ENCODE peak calls at places on chromosomes 7 and 10, in seven cellular contexts. C is left ventricle myocardium inferior; G is IMR-90; J is Caco-2; N is neuronal stem cell; Z is CD8-positive, alpha-beta memory T cell; O is tibial artery. S is an unnamed sample.

GRCh38 chr7:128025380-128025779 is 5.9 kb downstream of the LRRC4 start:
- DNase-seq in C (no peak), G (peak; percentile 56), J (no peak), N (no peak), Z (no peak), O (no peak), S (no peak)

GRCh38 chr10:78459639-78460037 is 426.0 kb downstream of the RPS24 start:
- DNase-seq in C (no peak), G (no peak), J (no peak), N (no peak), Z (no peak), O (peak; percentile 56), S (no peak)

GRCh38 chr10:132516771-132517725 is 20.5 kb upstream of the INPP5A start:
- DNase-seq in C (peak; percentile 94), G (peak; percentile 96), J (peak; percentile 89), N (peak; percentile 51), Z (no peak), O (peak; percentile 99), S (no peak)

GRCh38 chr7:38518516-38518915 is 112.7 kb downstream of the AMPH start:
- DNase-seq in C (no peak), G (peak; percentile 41), J (no peak), N (no peak), Z (no peak), O (no peak), S (no peak)

GRCh38 chr10:17386021-17386420 is 68.4 kb downstream of the ST8SIA6 start:
- DNase-seq in C (no peak), G (no peak), J (no peak), N (no peak), Z (no peak), O (no peak), S (no peak)

GRCh38 chr7:36047254-36047653 is 105.8 kb upstream of the EEPD1 start:
- DNase-seq in C (no peak), G (no peak), J (no peak), N (no peak), Z (no peak), O (no peak), S (no peak)

GRCh38 chr7:83648464-83649241 is at the start of gene SEMA3E:
- DNase-seq in C (no peak), G (peak; percentile 35), J (no peak), N (peak; percentile 33), Z (no peak), O (no peak), S (no peak)

GRCh38 chr10:61964949-61965693 is 63.6 kb downstream of the ARID5B start:
- DNase-seq in C (no peak), G (no peak), J (no peak), N (no peak), Z (no peak), O (no peak), S (no peak)

GRCh38 chr10:88232978-88233537 is 350.1 kb downstream of the RNLS start:
- DNase-seq in C (no peak), G (no peak), J (no peak), N (peak; percentile 45), Z (no peak), O (no peak), S (no peak)

GRCh38 chr10:3936422-3937040 is 151.5 kb upstream of the KLF6 start:
- DNase-seq in C (no peak), G (no peak), J (no peak), N (no peak), Z (no peak), O (no peak), S (no peak)

GRCh38 chr7:139943391-139943790 is 114.3 kb downstream of the TBXAS1 start:
- DNase-seq in C (no peak), G (no peak), J (no peak), N (no peak), Z (no peak), O (no peak), S (no peak)

GRCh38 chr7:106279425-106280182 is 5.2 kb downstream of the NAMPT start:
- DNase-seq in C (no peak), G (no peak), J (no peak), N (no peak), Z (no peak), O (no peak), S (no peak)

GRCh38 chr7:139681463-139681755 is 96.4 kb downstream of the HIPK2 start:
- DNase-seq in C (no peak), G (no peak), J (no peak), N (no peak), Z (no peak), O (no peak), S (no peak)

GRCh38 chr7:30038182-30038980 is 10.2 kb downstream of the PLEKHA8 start:
- DNase-seq in C (no peak), G (peak; percentile 48), J (no peak), N (no peak), Z (no peak), O (no peak), S (no peak)

GRCh38 chr7:44867073-44867990 is 18.0 kb downstream of the PURB start:
- DNase-seq in C (no peak), G (peak; percentile 91), J (no peak), N (no peak), Z (no peak), O (no peak), S (no peak)

GRCh38 chr10:14588084-14588937 is 186.4 kb downstream of the FAM107B start:
- DNase-seq in C (no peak), G (peak; percentile 100), J (peak; percentile 70), N (no peak), Z (no peak), O (peak; percentile 82), S (no peak)

GRCh38 chr7:50818324-50818723 is 35.6 kb upstream of the GRB10 start:
- DNase-seq in C (no peak), G (no peak), J (no peak), N (no peak), Z (no peak), O (peak; percentile 28), S (no peak)

GRCh38 chr7:80819503-80819902 is 99.3 kb downstream of the SEMA3C start:
- DNase-seq in C (no peak), G (no peak), J (no peak), N (no peak), Z (no peak), O (no peak), S (no peak)

GRCh38 chr10:575312-576129 is 113.9 kb downstream of the DIP2C start:
- DNase-seq in C (no peak), G (no peak), J (no peak), N (no peak), Z (no peak), O (no peak), S (no peak)

GRCh38 chr10:22372298-22372697 is 27.0 kb downstream of the SPAG6 start:
- DNase-seq in C (no peak), G (no peak), J (no peak), N (no peak), Z (no peak), O (no peak), S (no peak)

GRCh38 chr7:43758029-43758860 is at the start of gene BLVRA:
- DNase-seq in C (peak; percentile 76), G (peak; percentile 18), J (peak; percentile 64), N (peak; percentile 61), Z (peak; percentile 62), O (peak; percentile 86), S (peak; percentile 61)

DNA sequence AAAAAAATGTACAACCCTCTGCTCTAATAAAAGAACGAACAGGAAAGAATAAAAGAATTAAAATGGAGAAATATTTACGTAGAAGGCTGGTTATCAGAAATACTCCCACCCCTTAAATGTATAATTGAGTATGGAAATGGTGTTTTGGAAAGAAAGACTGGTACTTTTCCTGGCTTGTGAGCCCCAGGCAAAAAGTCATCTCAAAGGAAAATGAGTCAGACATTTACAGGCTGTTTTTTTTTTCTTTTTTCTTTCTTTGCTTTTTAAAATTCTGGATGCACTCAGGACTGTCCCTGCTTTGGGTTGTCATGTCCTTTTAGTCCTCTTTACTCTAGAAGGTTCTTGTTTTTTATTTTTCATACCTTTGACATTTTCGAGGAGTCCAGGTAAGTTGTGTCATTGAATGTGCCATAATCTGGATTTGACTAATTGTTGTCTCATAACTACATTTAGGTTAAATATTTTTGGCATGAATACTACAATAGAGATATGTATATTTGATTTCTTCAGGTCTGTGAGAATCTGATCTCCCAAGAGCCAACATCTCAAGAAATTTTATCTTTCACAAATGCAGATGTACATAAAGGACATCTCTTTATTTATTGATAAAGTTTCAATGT is 313.0 kb upstream of the GLI3 start:
- DNase-seq in C (no peak), G (no peak), J (no peak), N (no peak), Z (no peak), O (no peak), S (no peak)
- H3K9me3 ChIP-seq in C (peaks cover 34% of the 10 kb centered on the region), G (no peaks in the 10 kb centered on the region), J (peaks cover 14% of the 10 kb centered on the region), N (peaks cover 11% of the 10 kb centered on the region), Z (no peaks in the 10 kb centered on the region), O (peaks cover 4% of the 10 kb centered on the region), S (no peaks in the 10 kb centered on the region)

GRCh38 chr7:25994433-25994988 is 157.5 kb upstream of the NFE2L3 start:
- DNase-seq in C (no peak), G (no peak), J (no peak), N (no peak), Z (no peak), O (no peak), S (no peak)
- H3K9me3 ChIP-seq in C (no peaks in the 10 kb centered on the region), G (no peaks in the 10 kb centered on the region), J (no peaks in the 10 kb centered on the region), N (no peaks in the 10 kb centered on the region), Z (no peaks in the 10 kb centered on the region), O (no peaks in the 10 kb centered on the region), S (no peaks in the 10 kb centered on the region)

GRCh38 chr10:128432423-128432822 is 306.2 kb upstream of the MKI67 start:
- DNase-seq in C (no peak), G (no peak), J (no peak), N (no peak), Z (no peak), O (no peak), S (no peak)
- H3K9me3 ChIP-seq in C (no peaks in the 10 kb centered on the region), G (peaks cover 42% of the 10 kb centered on the region), J (no peaks in the 10 kb centered on the region), N (no peaks in the 10 kb centered on the region), Z (no peaks in the 10 kb centered on the region), O (no peaks in the 10 kb centered on the region), S (no peaks in the 10 kb centered on the region)

DNA sequence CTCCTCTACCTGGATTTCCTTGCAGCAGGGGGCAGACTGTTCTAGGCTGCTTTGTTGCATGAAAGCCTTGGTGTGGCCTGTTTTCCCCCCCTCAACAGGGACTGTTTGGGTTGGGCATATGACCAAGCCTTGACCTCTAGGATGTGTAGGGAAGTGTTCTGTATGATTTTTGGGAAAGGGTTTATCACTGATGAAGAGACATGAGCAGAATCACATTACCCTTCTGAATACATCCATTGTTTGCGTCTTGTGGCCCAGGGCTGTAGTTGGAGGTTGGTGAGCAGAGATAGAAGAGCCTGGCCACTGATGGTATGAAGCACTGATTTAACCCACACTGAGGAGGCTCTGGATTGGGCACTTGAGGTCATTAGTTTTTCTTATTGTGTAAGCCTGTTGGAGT is 26.6 kb downstream of the ZNF12 start:
- DNase-seq in C (no peak), G (no peak), J (no peak), N (no peak), Z (no peak), O (no peak), S (no peak)
- H3K9me3 ChIP-seq in C (peaks cover 100% of the 10 kb centered on the region), G (peaks cover 72% of the 10 kb centered on the region), J (peaks cover 71% of the 10 kb centered on the region), N (peaks cover 44% of the 10 kb centered on the region), Z (peaks cover 53% of the 10 kb centered on the region), O (peaks cover 96% of the 10 kb centered on the region), S (peaks cover 21% of the 10 kb centered on the region)

GRCh38 chr7:6675807-6676405 is 30.8 kb downstream of the ZNF12 start:
- DNase-seq in C (no peak), G (no peak), J (no peak), N (no peak), Z (no peak), O (no peak), S (no peak)
- H3K9me3 ChIP-seq in C (peaks cover 95% of the 10 kb centered on the region), G (peaks cover 52% of the 10 kb centered on the region), J (peaks cover 68% of the 10 kb centered on the region), N (peaks cover 40% of the 10 kb centered on the region), Z (peaks cover 56% of the 10 kb centered on the region), O (peaks cover 77% of the 10 kb centered on the region), S (peaks cover 21% of the 10 kb centered on the region)